ENCODE peak calls at places on chromosomes 6 and 20, in ten cellular contexts. U is GM18507; X is heart left ventricle; V is AG04450; H is HCT116; Z is CD4-positive, alpha-beta T cell; R is stimulated activated CD8-positive, alpha-beta memory T cell treated with anti-CD3 and anti-CD28 coated beads, Interleukin-7, amount 100 ng/mL, for 1 hour; W is activated T-helper 1 cell treated with anti-CD3 and anti-CD28 coated beads, Interleukin-12 subunit alpha, Interleukin-12 subunit beta, Interleukin-2, Interleukin-4 antibody, amounts not matched to agents 30 ng/mL and 10 ng/mL and 1 ng/mL, durations not matched to agents 14 hours and 24 hours and 36 hours; T is amniotic stem cell; O is fibroblast of pulmonary artery. L is an unnamed sample.

GRCh38 chr6:151027936-151028838 is 162.7 kb downstream of the MTHFD1L start:
- DNase-seq in Z (no peak), R (no peak), W (no peak), O (no peak), V (no peak), T (no peak), U (no peak), X (no peak), H (no peak), L (no peak)

GRCh38 chr20:63290677-63291472 is 2.1 kb upstream of the COL20A1 start:
- DNase-seq in H (peak), U (peak), Z (peak), V (no peak), O (peak), X (peak), T (no peak), W (peak), R (peak), L (peak)

GRCh38 chr20:3045042-3045815 is 623 bp upstream of the MRPS26 start:
- DNase-seq in H (no peak), V (peak), O (peak), U (peak), Z (no peak), R (no peak), T (peak), X (no peak), W (no peak), L (peak)

GRCh38 chr20:5864873-5865582 is 85.3 kb downstream of the TRMT6 start:
- DNase-seq in Z (no peak), R (no peak), T (no peak), O (peak), U (no peak), W (no peak), X (no peak), H (no peak), V (no peak), L (no peak)

GRCh38 chr6:106608080-106608668 is 21.1 kb downstream of the RTN4IP1 start:
- DNase-seq in U (no peak), X (no peak), T (peak), R (no peak), V (no peak), O (peak), H (peak), W (no peak), Z (no peak), L (no peak)

GRCh38 chr6:107539409-107539808 is 49.5 kb downstream of the SOBP start:
- DNase-seq in T (no peak), U (no peak), W (no peak), V (no peak), O (no peak), X (no peak), H (no peak), Z (no peak), R (no peak), L (no peak)

GRCh38 chr20:62972270-62973032 is 19.9 kb downstream of the SLC17A9 start:
- DNase-seq in O (peak), W (peak), H (peak), R (peak), U (peak), X (peak), V (peak), Z (peak), T (peak), L (peak)

GRCh38 chr6:170038251-170038650 is 252.6 kb downstream of the DLL1 start:
- DNase-seq in X (no peak), W (no peak), Z (no peak), R (no peak), T (no peak), O (no peak), H (no peak), U (no peak), V (no peak), L (no peak)

GRCh38 chr6:44268095-44268628 is 2.1 kb upstream of the TMEM151B start:
- DNase-seq in O (peak), Z (peak), U (peak), X (no peak), W (no peak), T (no peak), V (no peak), H (no peak), R (peak), L (peak)

GRCh38 chr6:78533426-78533825 is 333.9 kb upstream of the IRAK1BP1 start:
- DNase-seq in H (no peak), T (no peak), W (no peak), U (no peak), V (no peak), R (no peak), Z (no peak), X (no peak), O (no peak), L (no peak)

GRCh38 chr20:24153101-24154040 is 164.8 kb upstream of the GGTLC1 start:
- DNase-seq in U (no peak), O (no peak), Z (no peak), W (no peak), V (no peak), T (no peak), X (no peak), H (no peak), R (no peak), L (no peak)

GRCh38 chr20:46438156-46438750 is 31.8 kb upstream of the ELMO2 start:
- DNase-seq in U (no peak), R (no peak), O (peak), H (peak), V (no peak), W (no peak), X (no peak), T (no peak), Z (peak), L (peak)

GRCh38 chr6:39881851-39882566 is 52.3 kb downstream of the MOCS1 start:
- DNase-seq in R (no peak), U (no peak), W (no peak), T (peak), Z (no peak), V (peak), X (no peak), H (no peak), O (peak), L (no peak)

GRCh38 chr6:152206072-152206818 is 398.8 kb downstream of the ESR1 start:
- DNase-seq in O (peak), U (no peak), H (peak), R (no peak), Z (peak), V (no peak), W (no peak), X (no peak), T (no peak), L (peak)

GRCh38 chr6:54335871-54336270 is 27.6 kb downstream of the TINAG start:
- DNase-seq in V (peak), R (no peak), X (no peak), O (peak), W (no peak), T (peak), H (peak), Z (no peak), U (no peak), L (no peak)

GRCh38 chr20:59309218-59309617 is 8.8 kb downstream of the EDN3 start:
- DNase-seq in O (no peak), T (no peak), V (no peak), W (no peak), X (no peak), U (no peak), R (no peak), H (no peak), Z (no peak), L (no peak)

GRCh38 chr6:135227349-135227748 is 46.2 kb downstream of the MYB start:
- DNase-seq in O (no peak), U (no peak), V (no peak), W (no peak), T (no peak), R (no peak), Z (no peak), H (no peak), X (no peak), L (no peak)

GRCh38 chr6:110581682-110582081 is 105.3 kb upstream of the SLC22A16 start:
- DNase-seq in O (no peak), H (no peak), W (no peak), X (no peak), V (no peak), U (no peak), T (no peak), Z (no peak), R (no peak), L (no peak)

GRCh38 chr6:170157567-170158218 is 133.2 kb downstream of the DLL1 start:
- DNase-seq in V (no peak), O (no peak), X (no peak), T (no peak), H (no peak), W (no peak), Z (no peak), R (no peak), U (no peak), L (no peak)

GRCh38 chr6:144476286-144476685 is 191.2 kb downstream of the UTRN start:
- DNase-seq in O (no peak), T (no peak), U (no peak), X (no peak), V (no peak), W (no peak), Z (no peak), H (no peak), R (no peak), L (no peak)

GRCh38 chr6:111657146-111657545 is 51.5 kb upstream of the TRAF3IP2 start:
- DNase-seq in H (no peak), V (no peak), T (no peak), Z (no peak), U (no peak), O (peak), R (no peak), W (no peak), X (no peak), L (no peak)

GRCh38 chr20:14360386-14360785 is 23.0 kb upstream of the FLRT3 start:
- DNase-seq in R (no peak), T (no peak), U (no peak), Z (no peak), X (no peak), H (no peak), O (no peak), W (no peak), V (no peak), L (no peak)

GRCh38 chr6:115680621-115681020 is 380.1 kb downstream of the FRK start:
- DNase-seq in V (no peak), O (no peak), Z (no peak), W (no peak), T (no peak), R (no peak), U (no peak), H (no peak), X (no peak), L (no peak)

GRCh38 chr20:35120012-35120701 is 27.0 kb downstream of the EDEM2 start:
- DNase-seq in X (no peak), H (no peak), W (no peak), U (no peak), Z (no peak), T (no peak), R (no peak), O (peak), V (peak), L (no peak)

GRCh38 chr6:125102901-125103300 is 50.7 kb upstream of the TPD52L1 start:
- DNase-seq in R (no peak), W (no peak), H (peak), X (no peak), O (peak), Z (no peak), V (peak), U (no peak), T (peak), L (no peak)

GRCh38 chr6:130967502-130968469 is 95.3 kb downstream of the EPB41L2 start:
- DNase-seq in H (no peak), V (no peak), R (no peak), Z (no peak), X (no peak), T (no peak), W (no peak), O (peak), U (no peak), L (no peak)

GRCh38 chr6:106082735-106083398 is 3.3 kb upstream of the PRDM1 start:
- DNase-seq in Z (no peak), O (peak), W (no peak), U (no peak), H (no peak), R (no peak), T (peak), X (no peak), V (no peak), L (no peak)

GRCh38 chr6:17897681-17898080 is 89.8 kb downstream of the KIF13A start:
- DNase-seq in H (no peak), W (no peak), R (no peak), O (no peak), Z (no peak), X (no peak), U (no peak), V (no peak), T (no peak), L (no peak)

GRCh38 chr6:126293891-126294524 is 45.9 kb upstream of the CENPW start:
- DNase-seq in X (no peak), H (no peak), W (no peak), U (no peak), T (no peak), O (no peak), Z (no peak), R (no peak), V (no peak), L (no peak)

GRCh38 chr6:15434263-15434662 is 188.4 kb downstream of the JARID2 start:
- DNase-seq in U (no peak), Z (no peak), V (no peak), H (no peak), R (no peak), O (no peak), T (no peak), X (no peak), W (no peak), L (no peak)

GRCh38 chr6:163083141-163083540 is 331.4 kb upstream of the QKI start:
- DNase-seq in U (no peak), X (no peak), H (no peak), R (no peak), T (no peak), W (no peak), V (no peak), Z (no peak), O (no peak), L (no peak)

GRCh38 chr6:28981391-28981832 is 23.7 kb downstream of the ZNF311 start:
- DNase-seq in W (peak), T (no peak), Z (peak), O (peak), U (no peak), X (peak), V (no peak), H (peak), R (peak), L (peak)

GRCh38 chr20:6877633-6878032 is 110.1 kb downstream of the BMP2 start:
- DNase-seq in V (no peak), U (no peak), W (no peak), H (no peak), T (no peak), R (no peak), O (no peak), X (no peak), Z (no peak), L (no peak)

GRCh38 chr20:45306431-45306982 is at the start of gene RBPJL:
- DNase-seq in W (peak), H (no peak), X (no peak), Z (peak), V (no peak), O (no peak), T (no peak), U (no peak), R (no peak), L (peak)